ENCODE peak calls at places on chromosomes 2 and 18, in six cellular contexts. V is upper lobe of left lung, H is A549, J is MM.1S, Z is Panc1, Q is HCT116. U is an unnamed sample.

GRCh38 chr2:239316562-239317465 is 84.0 kb downstream of the HDAC4 start:
- DNase-seq in V (peak; percentile 56), H (no peak), J (no peak), Z (no peak), Q (no peak), U (no peak)

GRCh38 chr2:44852594-44852993 is 88.9 kb upstream of the SIX3 start:
- DNase-seq in V (no peak), H (no peak), J (no peak), Z (no peak), Q (no peak), U (no peak)

GRCh38 chr2:223855426-223855825 is 18.0 kb upstream of the AP1S3 start:
- DNase-seq in V (no peak), H (peak; percentile 35), J (no peak), Z (no peak), Q (no peak), U (no peak)

GRCh38 chr2:237868631-237869356 is 9.4 kb downstream of the RAMP1 start:
- DNase-seq in V (no peak), H (no peak), J (no peak), Z (no peak), Q (no peak), U (no peak)

GRCh38 chr2:152028182-152028862 is 70.5 kb downstream of the CACNB4 start:
- DNase-seq in V (no peak), H (no peak), J (no peak), Z (no peak), Q (no peak), U (no peak)

GRCh38 chr2:235238537-235238936 is 255.3 kb upstream of the AGAP1 start:
- DNase-seq in V (no peak), H (peak; percentile 12), J (no peak), Z (no peak), Q (no peak), U (no peak)

GRCh38 chr2:120064664-120065063 is 51.8 kb downstream of the EPB41L5 start:
- DNase-seq in V (no peak), H (no peak), J (no peak), Z (no peak), Q (no peak), U (no peak)

GRCh38 chr2:174013310-174013751 is 48.2 kb upstream of the SP3 start:
- DNase-seq in V (peak; percentile 81), H (no peak), J (no peak), Z (no peak), Q (no peak), U (no peak)

GRCh38 chr2:195562624-195563566 is 94.1 kb upstream of the SLC39A10 start:
- DNase-seq in V (no peak), H (peak; percentile 32), J (no peak), Z (no peak), Q (no peak), U (no peak)

GRCh38 chr2:195820867-195821565 is 164.0 kb downstream of the SLC39A10 start:
- DNase-seq in V (no peak), H (no peak), J (no peak), Z (no peak), Q (no peak), U (no peak)

GRCh38 chr18:80159713-80160636 is 50.9 kb downstream of the ADNP2 start:
- DNase-seq in V (peak; percentile 93), H (no peak), J (no peak), Z (no peak), Q (no peak), U (no peak)

GRCh38 chr2:109005686-109006204 is 16.7 kb upstream of the EDAR start:
- DNase-seq in V (no peak), H (no peak), J (no peak), Z (no peak), Q (no peak), U (no peak)

GRCh38 chr18:37251679-37252078 is 313.9 kb downstream of the CELF4 start:
- DNase-seq in V (no peak), H (peak; percentile 14), J (no peak), Z (no peak), Q (no peak), U (no peak)

GRCh38 chr2:143934170-143934912 is 585.6 kb downstream of the ZEB2 start:
- DNase-seq in V (no peak), H (no peak), J (no peak), Z (no peak), Q (no peak), U (no peak)

GRCh38 chr2:119049968-119050657 is 108.1 kb downstream of the MARCO start:
- DNase-seq in V (peak; percentile 67), H (no peak), J (no peak), Z (no peak), Q (no peak), U (no peak)

GRCh38 chr2:121036226-121036692 is 248.7 kb downstream of the TFCP2L1 start:
- DNase-seq in V (no peak), H (peak; percentile 66), J (no peak), Z (no peak), Q (no peak), U (no peak)

GRCh38 chr2:95402370-95403203 is at the start of gene FAHD2A:
- DNase-seq in V (peak; percentile 98), H (peak; percentile 88), J (peak; percentile 95), Z (no peak), Q (peak; percentile 67), U (peak; percentile 78)

GRCh38 chr2:44016282-44016681 is 20.5 kb upstream of the LRPPRC start:
- DNase-seq in V (no peak), H (peak; percentile 46), J (peak; percentile 40), Z (no peak), Q (no peak), U (no peak)

DNA sequence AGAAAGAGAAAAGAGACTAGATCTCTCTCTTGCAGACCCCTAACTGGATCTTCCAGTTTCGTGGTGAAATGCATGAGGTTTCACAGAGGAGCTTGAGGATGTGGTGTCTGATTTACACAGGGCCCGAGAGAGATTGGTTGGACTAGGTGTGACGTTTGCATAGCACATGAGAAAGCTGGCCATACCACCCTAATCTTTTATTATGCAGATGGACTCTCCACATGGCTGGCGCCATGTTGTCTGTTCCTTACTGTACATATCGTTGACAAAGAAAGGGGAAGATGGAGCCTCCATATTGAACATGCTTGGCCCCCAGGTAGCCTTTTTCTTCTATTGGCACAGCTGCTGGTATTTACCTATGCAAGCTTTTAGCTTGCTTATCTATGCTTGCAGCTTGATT is 27.5 kb upstream of the PGAP1 start:
- DNase-seq in V (no peak), H (no peak), J (no peak), Z (no peak), Q (no peak), U (no peak)
- H3K4me1 ChIP-seq in V (no peaks in the 10 kb centered on the region), H (no peaks in the 10 kb centered on the region), J (no peaks in the 10 kb centered on the region), Z (no peaks in the 10 kb centered on the region), Q (no peaks in the 10 kb centered on the region), U (no peaks in the 10 kb centered on the region)

GRCh38 chr2:165147201-165148045 is 56.4 kb downstream of the SCN3A start:
- DNase-seq in V (no peak), H (no peak), J (peak; percentile 51), Z (no peak), Q (no peak), U (no peak)

GRCh38 chr2:165144315-165144714 is 59.5 kb downstream of the SCN3A start:
- DNase-seq in V (no peak), H (peak; percentile 1), J (peak; percentile 48), Z (no peak), Q (no peak), U (no peak)

DNA sequence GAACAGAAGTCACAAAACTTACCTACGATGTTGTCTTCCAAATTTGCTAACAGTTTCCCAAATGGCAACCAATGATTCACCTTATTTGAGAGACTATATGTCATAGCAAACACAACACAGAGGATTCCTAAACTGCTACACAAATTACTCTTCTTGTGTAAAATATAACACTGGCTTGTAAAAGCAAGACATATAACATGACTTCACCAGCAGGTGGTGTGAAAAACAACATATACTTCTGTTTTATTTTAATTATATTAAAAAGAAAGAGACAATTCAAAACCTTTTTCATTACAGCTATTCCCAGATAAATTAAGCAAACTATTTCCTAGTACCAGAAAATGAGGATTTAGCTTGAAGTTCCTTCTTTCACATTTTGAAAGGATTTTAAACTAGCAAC is 62.2 kb downstream of the SCN3A start:
- DNase-seq in V (no peak), H (no peak), J (peak; percentile 16), Z (no peak), Q (no peak), U (no peak)
- TF ChIP-seq CTCF in V (no peak), H (no peak), J (peak; percentile 29), Z (peak; percentile 7), Q (no peak), U (no peak)

GRCh38 chr2:220506466-220506865 is 879.0 kb downstream of the SLC4A3 start:
- DNase-seq in V (no peak), H (no peak), J (no peak), Z (no peak), Q (no peak), U (no peak)

GRCh38 chr2:220502539-220502938 is 875.1 kb downstream of the SLC4A3 start:
- DNase-seq in V (no peak), H (no peak), J (no peak), Z (no peak), Q (no peak), U (no peak)

GRCh38 chr2:220504890-220505564 is 877.6 kb downstream of the SLC4A3 start:
- DNase-seq in V (no peak), H (peak; percentile 39), J (no peak), Z (peak; percentile 82), Q (no peak), U (no peak)

GRCh38 chr2:220499281-220499680 is 871.9 kb downstream of the SLC4A3 start:
- DNase-seq in V (no peak), H (peak; percentile 39), J (no peak), Z (no peak), Q (no peak), U (no peak)

DNA sequence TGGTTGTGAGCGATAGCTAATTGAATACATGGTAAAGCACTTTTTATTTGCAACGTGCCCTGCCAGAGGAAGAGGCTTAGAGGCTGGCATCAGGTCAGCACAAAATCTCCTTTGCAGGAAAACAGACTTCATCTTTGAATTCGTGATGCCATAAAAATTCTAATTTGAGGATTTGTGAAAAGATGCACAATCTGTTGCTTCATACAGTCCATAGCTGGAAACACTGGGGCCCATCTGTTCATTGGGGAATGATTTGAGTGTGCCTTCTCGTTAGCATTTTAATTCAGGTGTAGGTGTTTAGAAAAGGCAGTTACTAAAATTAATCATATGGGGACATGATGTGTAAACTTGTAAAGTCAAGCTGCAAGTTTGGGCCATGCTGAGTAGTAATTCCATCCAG is 876.0 kb downstream of the SLC4A3 start:
- DNase-seq in V (no peak), H (no peak), J (no peak), Z (no peak), Q (no peak), U (no peak)
- H3K4me1 ChIP-seq in V (no peaks in the 10 kb centered on the region), H (peaks cover 19% of the 10 kb centered on the region), J (no peaks in the 10 kb centered on the region), Z (no peaks in the 10 kb centered on the region), Q (peaks cover 13% of the 10 kb centered on the region), U (no peaks in the 10 kb centered on the region)

DNA sequence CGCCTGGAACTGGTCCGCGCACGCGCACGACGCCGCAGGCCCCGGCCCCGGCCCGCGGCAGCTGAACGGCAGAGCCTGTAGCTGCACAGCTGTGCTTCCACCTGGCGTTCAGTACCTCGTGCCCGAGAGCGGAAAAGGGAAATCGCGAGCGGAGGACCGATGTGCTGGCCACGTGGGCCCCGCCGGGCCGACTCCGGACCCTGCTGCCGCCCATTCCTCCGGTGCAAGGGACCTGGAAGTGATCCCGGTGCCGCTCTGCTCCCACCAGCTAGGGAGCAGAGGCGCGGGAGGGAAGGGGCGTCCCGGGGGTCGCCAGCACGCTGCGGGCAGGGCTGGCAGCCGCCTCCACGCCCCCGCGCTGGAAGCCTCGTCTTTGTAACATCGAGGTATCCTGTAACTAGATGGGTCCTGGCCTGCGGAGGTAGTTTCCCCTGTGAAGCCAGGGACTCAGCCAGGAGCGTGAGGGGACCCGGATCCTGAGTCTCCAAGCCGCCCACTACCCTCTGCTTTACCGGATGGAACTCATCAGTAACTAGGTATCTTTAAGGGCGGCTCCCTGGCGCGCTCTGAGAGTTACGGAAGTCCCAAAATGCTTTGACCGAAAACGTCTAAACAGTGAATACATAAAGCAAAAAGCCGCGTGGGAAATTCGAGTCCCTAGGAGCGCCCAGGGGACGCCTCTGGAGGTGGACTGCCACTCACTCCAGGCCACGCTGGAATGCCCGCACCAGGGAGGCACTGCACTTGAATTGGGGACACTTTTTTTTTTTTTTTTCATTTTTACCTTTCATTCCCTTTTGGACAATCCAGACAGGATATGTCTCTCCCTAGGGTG is 736 bp upstream of the ODC1 start:
- DNase-seq in V (peak; percentile 99), H (peak; percentile 90), J (peak; percentile 97), Z (no peak), Q (peak; percentile 77), U (peak; percentile 57)
- TF ChIP-seq CTCF in V (no peak), H (peak; percentile 27), J (peak; percentile 10), Z (no peak), Q (no peak), U (peak; percentile 17)

U was measured in esophagus squamous epithelium.